ENCODE peak calls at places on chromosomes 16 and 17, in six cellular contexts. E is heart left ventricle, Q is ovary, V is lower leg skin, L is IMR-90, H is A549. J is an unnamed sample.

GRCh38 chr16:54351171-54351570 is 64.6 kb upstream of the IRX3 start:
- DNase-seq in Q (no peak), V (no peak), H (no peak), E (no peak), L (no peak), J (no peak)

GRCh38 chr17:4009164-4009785 is 45.0 kb upstream of the ATP2A3 start:
- DNase-seq in E (no peak), H (no peak), L (peak; percentile 62), Q (no peak), V (no peak), J (no peak)

GRCh38 chr16:78516006-78516405 is 416.6 kb downstream of the WWOX start:
- DNase-seq in L (no peak), E (no peak), V (no peak), Q (no peak), H (no peak), J (no peak)

GRCh38 chr17:44272321-44272951 is 4.5 kb upstream of the SLC4A1 start:
- DNase-seq in Q (no peak), V (no peak), E (no peak), L (no peak), H (no peak), J (no peak)

GRCh38 chr17:28548417-28549130 is 3.9 kb downstream of the UNC119 start:
- DNase-seq in V (no peak), Q (no peak), L (no peak), E (no peak), H (no peak), J (no peak)

GRCh38 chr16:4976611-4977145 is 18.5 kb downstream of the SEC14L5 start:
- DNase-seq in V (no peak), L (no peak), H (no peak), Q (no peak), E (no peak), J (peak; percentile 46)

GRCh38 chr16:22206847-22207714 is 1.0 kb downstream of the EEF2K start:
- DNase-seq in V (peak; percentile 97), Q (peak; percentile 51), L (peak; percentile 57), H (peak; percentile 33), E (peak; percentile 91), J (peak; percentile 82)

GRCh38 chr17:19796457-19796856 is 48.4 kb upstream of the ALDH3A1 start:
- DNase-seq in H (no peak), Q (no peak), E (no peak), V (no peak), L (no peak), J (no peak)

GRCh38 chr16:89489731-89490385 is 503 bp downstream of the ANKRD11 start:
- DNase-seq in E (no peak), H (no peak), Q (no peak), L (no peak), V (no peak), J (no peak)

GRCh38 chr16:76897816-76898215 is 293.2 kb upstream of the MON1B start:
- DNase-seq in H (no peak), Q (no peak), L (no peak), V (no peak), E (no peak), J (no peak)

GRCh38 chr16:75491876-75492275 is 3.4 kb downstream of the CHST6 start:
- DNase-seq in L (no peak), V (no peak), H (peak; percentile 57), Q (no peak), E (no peak), J (no peak)

GRCh38 chr16:68356249-68356918 is 45.6 kb downstream of the PRMT7 start:
- DNase-seq in E (no peak), V (no peak), H (no peak), Q (no peak), L (no peak), J (peak; percentile 78)

GRCh38 chr16:27463741-27464662 is 62.0 kb downstream of the IL21R start:
- DNase-seq in L (no peak), Q (no peak), H (no peak), V (no peak), E (no peak), J (no peak)

GRCh38 chr16:23855010-23855409 is 19.2 kb downstream of the PRKCB start:
- DNase-seq in V (no peak), L (no peak), Q (no peak), H (no peak), E (no peak), J (no peak)

GRCh38 chr17:14813649-14814048 is 451.5 kb downstream of the PMP22 start:
- DNase-seq in Q (no peak), E (no peak), L (no peak), V (no peak), H (no peak), J (no peak)

GRCh38 chr17:18965530-18966236 is 13.7 kb downstream of the SLC5A10 start:
- DNase-seq in V (no peak), Q (no peak), E (no peak), H (no peak), L (no peak), J (no peak)

GRCh38 chr17:62929320-62929719 is 36.7 kb upstream of the TANC2 start:
- DNase-seq in Q (no peak), L (no peak), E (no peak), V (no peak), H (no peak), J (no peak)

GRCh38 chr16:7086842-7087616 is 245.6 kb upstream of the RBFOX1 start:
- DNase-seq in V (no peak), Q (no peak), L (no peak), E (peak; percentile 48), H (no peak), J (no peak)

GRCh38 chr16:59593256-59593655 is 859.1 kb upstream of the GOT2 start:
- DNase-seq in V (no peak), E (no peak), L (peak; percentile 86), Q (no peak), H (no peak), J (no peak)

GRCh38 chr17:7367918-7368596 is 12.8 kb upstream of the TNK1 start:
- DNase-seq in E (no peak), H (no peak), V (no peak), L (no peak), Q (no peak), J (no peak)

GRCh38 chr17:78715000-78715771 is 66.9 kb downstream of the CYTH1 start:
- DNase-seq in V (no peak), Q (no peak), E (no peak), L (no peak), H (no peak), J (no peak)

DNA sequence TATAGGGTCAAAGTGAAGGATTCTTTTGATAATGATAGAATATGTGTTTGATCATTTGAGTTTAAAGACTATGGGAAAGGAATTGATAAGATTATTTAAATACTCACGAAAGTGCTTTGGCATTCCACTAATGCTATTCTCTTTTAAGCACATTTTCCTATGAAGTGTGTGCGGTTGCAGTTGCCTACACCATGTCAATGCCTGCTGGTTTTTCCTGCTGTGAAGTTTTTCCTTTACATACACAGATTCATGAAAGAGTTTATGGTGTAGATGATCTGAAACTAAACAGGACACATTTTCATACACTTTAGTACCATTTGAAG is 78.7 kb downstream of the VMP1 start:
- DNase-seq in V (no peak), L (no peak), Q (no peak), E (no peak), H (no peak), J (no peak)
- TF ChIP-seq POLR2A in V (no peak), L (no peak), Q (no peak), E (no peak), H (no peak), J (no peak)

DNA sequence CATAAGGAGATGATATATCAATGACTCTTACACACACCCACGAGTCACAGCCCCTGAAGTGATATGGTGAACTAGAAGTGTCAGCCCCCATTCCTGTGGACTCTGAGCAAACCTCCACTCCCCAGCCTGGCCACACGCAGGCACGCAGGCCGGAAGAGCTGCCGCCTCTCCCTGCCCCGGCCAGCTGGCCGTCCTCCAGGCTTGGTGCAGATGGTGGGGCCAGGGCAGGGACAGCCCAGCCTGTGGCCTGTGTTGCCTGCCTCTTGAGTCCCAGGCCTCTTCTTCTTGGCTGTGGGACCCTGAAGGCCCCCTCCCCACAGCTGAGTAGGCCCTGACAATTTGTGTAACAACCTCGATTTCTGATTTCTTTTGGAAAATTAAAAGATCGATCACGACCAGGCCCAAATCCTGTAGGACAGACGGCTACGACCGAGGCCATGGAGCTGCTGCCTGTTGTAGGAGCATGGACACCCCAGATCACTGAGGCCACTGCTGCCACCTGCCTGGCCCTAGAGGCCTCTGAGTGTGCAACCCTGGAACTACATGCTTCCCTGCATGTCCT is 10.0 kb upstream of the MPRIP start:
- DNase-seq in V (no peak), Q (peak; percentile 38), L (peak; percentile 89), E (peak; percentile 76), H (peak; percentile 78), J (peak; percentile 64)
- TF ChIP-seq POLR2A in V (no peak), Q (no peak), L (no peak), E (no peak), H (no peak), J (no peak)

GRCh38 chr17:61364463-61364846 is 35.2 kb upstream of the TBX2 start:
- DNase-seq in Q (no peak), H (no peak), V (no peak), L (no peak), E (no peak), J (no peak)

GRCh38 chr17:61368832-61369468 is 30.7 kb upstream of the TBX2 start:
- DNase-seq in Q (no peak), V (peak; percentile 62), L (no peak), H (no peak), E (no peak), J (no peak)

GRCh38 chr17:61368049-61368831 is 31.4 kb upstream of the TBX2 start:
- DNase-seq in V (peak; percentile 76), H (no peak), Q (no peak), L (no peak), E (no peak), J (no peak)

GRCh38 chr17:61366076-61366714 is 33.4 kb upstream of the TBX2 start:
- DNase-seq in L (no peak), V (no peak), E (peak; percentile 42), Q (no peak), H (no peak), J (no peak)

DNA sequence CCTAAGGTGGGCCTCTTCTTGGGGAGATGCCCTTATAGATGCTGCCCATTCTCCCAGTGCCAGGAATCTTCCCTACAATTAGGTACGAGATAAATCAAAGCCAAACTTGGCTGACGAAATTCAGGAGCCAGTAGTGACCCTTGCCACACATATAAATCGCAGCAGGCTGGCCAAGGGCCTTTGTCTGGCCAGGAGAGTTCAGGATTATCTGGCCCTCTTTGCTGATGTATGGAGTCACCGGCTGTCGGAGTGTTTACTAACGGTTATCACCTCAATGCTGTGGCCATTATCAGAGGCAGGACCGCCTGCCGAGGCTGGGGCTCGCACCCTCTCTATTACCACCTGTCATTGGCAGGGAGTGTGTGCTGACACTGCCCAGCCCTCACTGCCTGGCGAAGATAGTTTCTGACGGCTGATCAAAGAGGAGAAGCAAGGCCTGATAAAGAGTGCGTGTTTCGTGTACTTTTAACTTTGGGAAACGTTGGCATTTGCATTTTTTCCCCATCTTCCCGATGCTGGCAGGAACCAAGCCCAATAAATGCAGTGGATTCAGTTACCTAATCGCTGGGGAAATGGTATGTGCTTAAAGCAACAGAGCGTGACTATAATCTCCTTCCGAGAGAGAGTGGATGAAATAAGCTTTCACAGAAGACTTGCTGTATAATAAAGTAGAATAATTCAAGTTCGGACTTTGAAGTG is 32.8 kb upstream of the TBX2 start:
- DNase-seq in L (no peak), E (peak; percentile 85), H (no peak), Q (no peak), V (no peak), J (no peak)
- TF ChIP-seq POLR2A in L (no peak), E (no peak), H (no peak), Q (no peak), V (no peak), J (no peak)

GRCh38 chr17:81222906-81223757 is at the start of gene CEP131:
- DNase-seq in E (peak; percentile 100), Q (peak; percentile 99), L (peak; percentile 97), V (peak; percentile 100), H (peak; percentile 100), J (peak; percentile 99)
- TF ChIP-seq POLR2A in E (no peak), Q (no peak), L (no peak), V (no peak), H (peak; percentile 87), J (no peak)

J was measured in transverse colon.